ENCODE peak calls at places on chromosomes 6 and 20, in ten cellular contexts. One of them, this sample, is unnamed.

GRCh38 chr6:15259766-15260098 is 13.9 kb downstream of the JARID2 start:
- DNase-seq in uterus: no peak
- DNase-seq in fibroblast of pulmonary artery: no peak
- DNase-seq in PC-9: no peak
- DNase-seq in choroid plexus epithelial cell: peak; percentile 32
- DNase-seq in epithelial cell of proximal tubule: no peak
- DNase-seq in IMR-90: no peak
- DNase-seq in hepatocyte: no peak
- DNase-seq in fibroblast of mammary gland: no peak
- DNase-seq in spleen: no peak
- DNase-seq in this sample: no peak

GRCh38 chr6:114521926-114522325 is 179.1 kb upstream of the HS3ST5 start:
- DNase-seq in uterus: no peak
- DNase-seq in fibroblast of pulmonary artery: no peak
- DNase-seq in PC-9: no peak
- DNase-seq in choroid plexus epithelial cell: no peak
- DNase-seq in epithelial cell of proximal tubule: no peak
- DNase-seq in IMR-90: no peak
- DNase-seq in hepatocyte: no peak
- DNase-seq in fibroblast of mammary gland: no peak
- DNase-seq in spleen: no peak
- DNase-seq in this sample: no peak

GRCh38 chr20:63387393-63387792 is 26.2 kb upstream of the CHRNA4 start:
- DNase-seq in uterus: no peak
- DNase-seq in fibroblast of pulmonary artery: no peak
- DNase-seq in PC-9: no peak
- DNase-seq in choroid plexus epithelial cell: no peak
- DNase-seq in epithelial cell of proximal tubule: no peak
- DNase-seq in IMR-90: no peak
- DNase-seq in hepatocyte: no peak
- DNase-seq in fibroblast of mammary gland: no peak
- DNase-seq in spleen: no peak
- DNase-seq in this sample: no peak

GRCh38 chr6:169533656-169534421 is 168.0 kb downstream of the WDR27 start:
- DNase-seq in uterus: no peak
- DNase-seq in fibroblast of pulmonary artery: no peak
- DNase-seq in PC-9: no peak
- DNase-seq in choroid plexus epithelial cell: peak; percentile 4
- DNase-seq in epithelial cell of proximal tubule: no peak
- DNase-seq in IMR-90: no peak
- DNase-seq in hepatocyte: no peak
- DNase-seq in fibroblast of mammary gland: no peak
- DNase-seq in spleen: no peak
- DNase-seq in this sample: no peak

GRCh38 chr6:111805511-111806181 is 67.6 kb downstream of the FYN start:
- DNase-seq in uterus: no peak
- DNase-seq in fibroblast of pulmonary artery: no peak
- DNase-seq in PC-9: peak; percentile 84
- DNase-seq in choroid plexus epithelial cell: peak; percentile 77
- DNase-seq in epithelial cell of proximal tubule: peak; percentile 74
- DNase-seq in IMR-90: peak; percentile 85
- DNase-seq in hepatocyte: no peak
- DNase-seq in fibroblast of mammary gland: peak; percentile 85
- DNase-seq in spleen: no peak
- DNase-seq in this sample: no peak

GRCh38 chr6:1024587-1024986 is 287.3 kb upstream of the FOXQ1 start:
- DNase-seq in uterus: no peak
- DNase-seq in fibroblast of pulmonary artery: no peak
- DNase-seq in PC-9: peak; percentile 92
- DNase-seq in choroid plexus epithelial cell: peak; percentile 99
- DNase-seq in epithelial cell of proximal tubule: peak; percentile 59
- DNase-seq in IMR-90: peak; percentile 82
- DNase-seq in hepatocyte: peak; percentile 76
- DNase-seq in fibroblast of mammary gland: peak; percentile 75
- DNase-seq in spleen: no peak
- DNase-seq in this sample: no peak

GRCh38 chr6:44297063-44298038 is 15.8 kb downstream of the AARS2 start:
- DNase-seq in uterus: peak; percentile 39
- DNase-seq in fibroblast of pulmonary artery: peak; percentile 19
- DNase-seq in PC-9: no peak
- DNase-seq in choroid plexus epithelial cell: peak; percentile 39
- DNase-seq in epithelial cell of proximal tubule: no peak
- DNase-seq in IMR-90: peak; percentile 29
- DNase-seq in hepatocyte: peak; percentile 70
- DNase-seq in fibroblast of mammary gland: no peak
- DNase-seq in spleen: peak; percentile 85
- DNase-seq in this sample: peak; percentile 50

GRCh38 chr6:15280023-15280422 is 34.2 kb downstream of the JARID2 start:
- DNase-seq in uterus: no peak
- DNase-seq in fibroblast of pulmonary artery: peak; percentile 65
- DNase-seq in PC-9: no peak
- DNase-seq in choroid plexus epithelial cell: peak; percentile 70
- DNase-seq in epithelial cell of proximal tubule: no peak
- DNase-seq in IMR-90: peak; percentile 62
- DNase-seq in hepatocyte: no peak
- DNase-seq in fibroblast of mammary gland: peak; percentile 68
- DNase-seq in spleen: no peak
- DNase-seq in this sample: no peak

GRCh38 chr20:38057351-38057972 is 23.9 kb downstream of the RPRD1B start:
- DNase-seq in uterus: peak; percentile 82
- DNase-seq in fibroblast of pulmonary artery: peak; percentile 79
- DNase-seq in PC-9: peak; percentile 53
- DNase-seq in choroid plexus epithelial cell: peak; percentile 78
- DNase-seq in epithelial cell of proximal tubule: no peak
- DNase-seq in IMR-90: peak; percentile 67
- DNase-seq in hepatocyte: peak; percentile 93
- DNase-seq in fibroblast of mammary gland: peak; percentile 71
- DNase-seq in spleen: peak; percentile 94
- DNase-seq in this sample: peak; percentile 82

GRCh38 chr20:39893013-39893685 is 795.9 kb downstream of the MAFB start:
- DNase-seq in uterus: no peak
- DNase-seq in fibroblast of pulmonary artery: peak; percentile 11
- DNase-seq in PC-9: no peak
- DNase-seq in choroid plexus epithelial cell: peak; percentile 84
- DNase-seq in epithelial cell of proximal tubule: no peak
- DNase-seq in IMR-90: peak; percentile 91
- DNase-seq in hepatocyte: peak; percentile 29
- DNase-seq in fibroblast of mammary gland: peak; percentile 88
- DNase-seq in spleen: no peak
- DNase-seq in this sample: no peak

GRCh38 chr6:155381856-155382690 is 67.8 kb upstream of the TFB1M start:
- DNase-seq in uterus: no peak
- DNase-seq in fibroblast of pulmonary artery: peak; percentile 71
- DNase-seq in PC-9: no peak
- DNase-seq in choroid plexus epithelial cell: peak; percentile 95
- DNase-seq in epithelial cell of proximal tubule: no peak
- DNase-seq in IMR-90: peak; percentile 96
- DNase-seq in hepatocyte: no peak
- DNase-seq in fibroblast of mammary gland: peak; percentile 96
- DNase-seq in spleen: no peak
- DNase-seq in this sample: no peak

DNA sequence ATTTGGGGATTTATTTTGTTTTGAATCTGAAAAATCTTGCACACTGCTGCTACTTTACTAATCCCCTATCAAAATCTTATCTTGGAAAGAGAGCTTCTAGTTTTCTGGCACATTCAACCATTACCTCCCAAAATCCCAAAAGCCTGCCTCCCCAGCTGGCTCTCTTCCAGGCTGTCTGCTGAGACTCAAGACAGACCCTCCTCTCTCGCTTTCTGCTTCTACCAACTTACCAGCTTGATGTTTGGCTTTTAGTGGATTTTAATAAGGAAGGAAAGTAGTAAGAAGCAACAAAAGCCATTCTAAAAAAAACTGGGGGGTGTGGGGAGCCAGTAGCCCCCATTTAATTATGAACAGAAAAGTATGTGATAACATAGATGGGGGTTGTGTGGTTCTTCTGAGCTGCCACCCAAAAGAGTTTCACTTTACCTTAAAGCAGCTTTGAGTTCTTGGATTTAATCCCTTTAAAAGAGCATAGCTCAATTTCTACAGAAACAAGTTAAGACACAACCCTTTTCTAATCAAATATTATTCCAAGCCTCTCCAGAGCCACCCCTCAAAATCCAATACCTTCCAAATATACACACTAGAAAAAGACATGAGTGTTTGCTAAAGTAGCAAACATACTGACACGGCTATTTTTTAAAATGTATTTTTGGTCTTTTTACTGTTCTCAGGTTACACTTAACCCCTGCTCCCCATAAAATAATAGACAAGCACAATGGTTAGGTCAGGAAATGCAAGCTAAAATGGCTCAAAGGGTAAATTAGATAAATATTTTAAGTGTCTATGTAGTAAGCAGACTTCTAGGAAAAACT is 71.7 kb downstream of the ATP9A start:
- DNase-seq in uterus: peak; percentile 39
- DNase-seq in fibroblast of pulmonary artery: peak; percentile 37
- DNase-seq in PC-9: no peak
- DNase-seq in choroid plexus epithelial cell: peak; percentile 43
- DNase-seq in epithelial cell of proximal tubule: no peak
- DNase-seq in IMR-90: no peak
- DNase-seq in hepatocyte: peak; percentile 32
- DNase-seq in fibroblast of mammary gland: peak; percentile 29
- DNase-seq in spleen: no peak
- DNase-seq in this sample: no peak
- H3K4me3 ChIP-seq in uterus: no peak overlapping the region
- H3K4me3 ChIP-seq in fibroblast of pulmonary artery: peak overlapping the region; percentile 24
- H3K4me3 ChIP-seq in PC-9: no peak overlapping the region
- H3K4me3 ChIP-seq in choroid plexus epithelial cell: peak overlapping the region; percentile 41
- H3K4me3 ChIP-seq in epithelial cell of proximal tubule: no peak overlapping the region
- H3K4me3 ChIP-seq in IMR-90: no peak overlapping the region
- H3K4me3 ChIP-seq in hepatocyte: no peak overlapping the region
- H3K4me3 ChIP-seq in fibroblast of mammary gland: no peak overlapping the region
- H3K4me3 ChIP-seq in spleen: no peak overlapping the region
- H3K4me3 ChIP-seq in this sample: no peak overlapping the region

GRCh38 chr6:147508073-147508870 is at the start of gene SAMD5:
- DNase-seq in uterus: peak; percentile 58
- DNase-seq in fibroblast of pulmonary artery: peak; percentile 47
- DNase-seq in PC-9: no peak
- DNase-seq in choroid plexus epithelial cell: peak; percentile 69
- DNase-seq in epithelial cell of proximal tubule: no peak
- DNase-seq in IMR-90: peak; percentile 68
- DNase-seq in hepatocyte: peak; percentile 88
- DNase-seq in fibroblast of mammary gland: peak; percentile 43
- DNase-seq in spleen: peak; percentile 81
- DNase-seq in this sample: no peak
- TF ChIP-seq CTCF in uterus: no peak
- TF ChIP-seq CTCF in fibroblast of pulmonary artery: no peak
- TF ChIP-seq CTCF in PC-9: no peak
- TF ChIP-seq CTCF in choroid plexus epithelial cell: no peak
- TF ChIP-seq CTCF in epithelial cell of proximal tubule: no peak
- TF ChIP-seq CTCF in IMR-90: no peak
- TF ChIP-seq CTCF in hepatocyte: no peak
- TF ChIP-seq CTCF in fibroblast of mammary gland: no peak
- TF ChIP-seq CTCF in spleen: no peak
- TF ChIP-seq CTCF in this sample: no peak

GRCh38 chr6:52993461-52993860 is 1.6 kb downstream of the GSTA4 start:
- DNase-seq in uterus: no peak
- DNase-seq in fibroblast of pulmonary artery: no peak
- DNase-seq in PC-9: no peak
- DNase-seq in choroid plexus epithelial cell: peak; percentile 34
- DNase-seq in epithelial cell of proximal tubule: no peak
- DNase-seq in IMR-90: no peak
- DNase-seq in hepatocyte: no peak
- DNase-seq in fibroblast of mammary gland: peak; percentile 10
- DNase-seq in spleen: no peak
- DNase-seq in this sample: no peak

GRCh38 chr6:52994031-52994788 is 874 bp downstream of the GSTA4 start:
- DNase-seq in uterus: peak; percentile 30
- DNase-seq in fibroblast of pulmonary artery: peak; percentile 39
- DNase-seq in PC-9: no peak
- DNase-seq in choroid plexus epithelial cell: peak; percentile 54
- DNase-seq in epithelial cell of proximal tubule: no peak
- DNase-seq in IMR-90: peak; percentile 51
- DNase-seq in hepatocyte: peak; percentile 45
- DNase-seq in fibroblast of mammary gland: peak; percentile 56
- DNase-seq in spleen: no peak
- DNase-seq in this sample: no peak

GRCh38 chr6:52994789-52995078 is 350 bp downstream of the GSTA4 start:
- DNase-seq in uterus: peak; percentile 44
- DNase-seq in fibroblast of pulmonary artery: peak; percentile 13
- DNase-seq in PC-9: no peak
- DNase-seq in choroid plexus epithelial cell: no peak
- DNase-seq in epithelial cell of proximal tubule: no peak
- DNase-seq in IMR-90: peak; percentile 8
- DNase-seq in hepatocyte: peak; percentile 53
- DNase-seq in fibroblast of mammary gland: no peak
- DNase-seq in spleen: peak; percentile 89
- DNase-seq in this sample: peak; percentile 21

GRCh38 chr6:52998603-52999002 is 3.5 kb upstream of the GSTA4 start:
- DNase-seq in uterus: no peak
- DNase-seq in fibroblast of pulmonary artery: no peak
- DNase-seq in PC-9: no peak
- DNase-seq in choroid plexus epithelial cell: no peak
- DNase-seq in epithelial cell of proximal tubule: no peak
- DNase-seq in IMR-90: no peak
- DNase-seq in hepatocyte: no peak
- DNase-seq in fibroblast of mammary gland: no peak
- DNase-seq in spleen: no peak
- DNase-seq in this sample: no peak

DNA sequence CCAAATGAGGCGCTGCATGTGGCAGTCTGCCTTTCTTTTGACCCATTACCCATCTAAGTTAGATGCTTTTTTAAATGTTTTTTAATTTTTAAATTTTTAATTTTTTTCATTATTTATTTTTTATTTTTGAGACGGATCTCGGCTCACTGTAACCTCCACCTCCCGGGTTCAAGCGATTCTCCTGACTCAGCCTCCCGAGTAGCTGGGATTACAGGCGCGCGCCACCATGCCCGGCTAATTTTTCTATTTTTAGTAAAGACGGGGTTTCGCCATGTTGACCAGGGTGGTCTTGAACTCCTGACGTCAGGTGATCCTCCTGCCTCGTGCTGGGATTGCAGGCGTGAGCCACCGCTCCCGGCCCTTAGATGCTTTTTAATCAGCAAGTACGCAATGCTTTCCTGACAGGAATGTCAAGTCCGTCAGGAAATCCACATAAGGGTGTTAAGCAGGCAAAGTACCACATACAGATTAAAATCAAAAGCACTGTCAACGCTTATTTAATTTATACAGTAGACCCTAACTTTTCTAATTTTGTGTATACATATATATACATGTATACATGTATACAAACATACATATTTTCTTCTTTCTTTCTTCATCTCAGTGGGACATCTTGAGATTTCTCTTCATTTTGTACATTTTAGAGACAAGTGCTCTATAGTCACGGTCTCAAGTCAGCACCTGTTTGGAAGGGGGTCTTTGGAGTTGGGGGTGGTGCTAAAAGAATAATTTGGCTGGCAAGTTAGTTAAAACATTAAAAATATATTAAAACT is 1.0 kb upstream of the GSTA4 start:
- DNase-seq in uterus: peak; percentile 50
- DNase-seq in fibroblast of pulmonary artery: peak; percentile 87
- DNase-seq in PC-9: peak; percentile 74
- DNase-seq in choroid plexus epithelial cell: peak; percentile 91
- DNase-seq in epithelial cell of proximal tubule: peak; percentile 59
- DNase-seq in IMR-90: peak; percentile 91
- DNase-seq in hepatocyte: peak; percentile 33
- DNase-seq in fibroblast of mammary gland: peak; percentile 88
- DNase-seq in spleen: peak; percentile 78
- DNase-seq in this sample: peak; percentile 69
- H3K4me3 ChIP-seq in uterus: peak overlapping the region; percentile 11
- H3K4me3 ChIP-seq in fibroblast of pulmonary artery: peak overlapping the region; percentile 12
- H3K4me3 ChIP-seq in PC-9: peak overlapping the region; percentile 57
- H3K4me3 ChIP-seq in choroid plexus epithelial cell: peak overlapping the region; percentile 23
- H3K4me3 ChIP-seq in epithelial cell of proximal tubule: peak overlapping the region; percentile 35
- H3K4me3 ChIP-seq in IMR-90: peak overlapping the region; percentile 4
- H3K4me3 ChIP-seq in hepatocyte: peak overlapping the region; percentile 6
- H3K4me3 ChIP-seq in fibroblast of mammary gland: peak overlapping the region; percentile 38
- H3K4me3 ChIP-seq in spleen: peak overlapping the region; percentile 86
- H3K4me3 ChIP-seq in this sample: peak overlapping the region; percentile 75

GRCh38 chr6:18495236-18495635 is 108.1 kb downstream of the RNF144B start:
- DNase-seq in uterus: no peak
- DNase-seq in fibroblast of pulmonary artery: no peak
- DNase-seq in PC-9: no peak
- DNase-seq in choroid plexus epithelial cell: no peak
- DNase-seq in epithelial cell of proximal tubule: peak; percentile 91
- DNase-seq in IMR-90: no peak
- DNase-seq in hepatocyte: no peak
- DNase-seq in fibroblast of mammary gland: no peak
- DNase-seq in spleen: no peak
- DNase-seq in this sample: no peak
- TF ChIP-seq CTCF in uterus: no peak
- TF ChIP-seq CTCF in fibroblast of pulmonary artery: no peak
- TF ChIP-seq CTCF in PC-9: no peak
- TF ChIP-seq CTCF in choroid plexus epithelial cell: no peak
- TF ChIP-seq CTCF in epithelial cell of proximal tubule: no peak
- TF ChIP-seq CTCF in IMR-90: no peak
- TF ChIP-seq CTCF in hepatocyte: no peak
- TF ChIP-seq CTCF in fibroblast of mammary gland: no peak
- TF ChIP-seq CTCF in spleen: no peak
- TF ChIP-seq CTCF in this sample: no peak